ENCODE peak calls at places on chromosomes 5 and 9, in four cellular contexts. S is fibroblast of lung, P is HFF-Myc, I is LNCaP clone FGC. O is an unnamed sample.

GRCh38 chr5:74866653-74867162 is 521 bp upstream of the FAM169A start:
- DNase-seq in S (no peak), P (no peak), I (no peak), O (no peak)

GRCh38 chr5:37703841-37704241 is 136.0 kb downstream of the GDNF start:
- DNase-seq in S (peak), I (no peak), P (no peak), O (no peak)

GRCh38 chr9:127136081-127136879 is 13.8 kb upstream of the ANGPTL2 start:
- DNase-seq in S (no peak), P (no peak), I (no peak), O (no peak)

GRCh38 chr9:127899200-127899943 is at the start of gene ST6GALNAC6:
- DNase-seq in S (peak), I (no peak), P (no peak), O (no peak)

GRCh38 chr5:160923927-160924705 is 72.1 kb upstream of the ATP10B start:
- DNase-seq in P (no peak), S (no peak), I (peak), O (no peak)

GRCh38 chr5:32600057-32600622 is 14.8 kb downstream of the SUB1 start:
- DNase-seq in S (peak), I (no peak), P (peak), O (peak)

GRCh38 chr5:134053840-134054338 is 49.1 kb upstream of the VDAC1 start:
- DNase-seq in I (no peak), S (no peak), P (no peak), O (no peak)

GRCh38 chr9:98627291-98627690 is 81.4 kb downstream of the GABBR2 start:
- DNase-seq in P (no peak), S (peak), I (no peak), O (no peak)

GRCh38 chr9:134644715-134645606 is 3.4 kb downstream of the COL5A1 start:
- DNase-seq in I (peak), P (peak), S (peak), O (peak)

GRCh38 chr9:32866292-32866691 is 83.0 kb downstream of the TMEM215 start:
- DNase-seq in P (no peak), S (no peak), I (no peak), O (no peak)

GRCh38 chr9:89468271-89468960 is 29.5 kb downstream of the SEMA4D start:
- DNase-seq in S (no peak), I (no peak), P (no peak), O (no peak)

GRCh38 chr5:43190755-43191603 is 1.0 kb upstream of the NIM1K start:
- DNase-seq in S (peak), P (no peak), I (no peak), O (no peak)

GRCh38 chr5:82784521-82784920 is 292.7 kb downstream of the TMEM167A start:
- DNase-seq in P (no peak), S (no peak), I (no peak), O (no peak)

GRCh38 chr5:42691413-42691861 is 65.2 kb upstream of the CCDC152 start:
- DNase-seq in S (peak), I (peak), P (no peak), O (no peak)

GRCh38 chr5:1493413-1493812 is 30.3 kb downstream of the LPCAT1 start:
- DNase-seq in P (no peak), I (no peak), S (no peak), O (no peak)

GRCh38 chr5:67192719-67193464 is 3.7 kb downstream of the CD180 start:
- DNase-seq in I (no peak), S (peak), P (no peak), O (no peak)

GRCh38 chr5:63686938-63687337 is 275.3 kb downstream of the HTR1A start:
- DNase-seq in I (peak), S (no peak), P (no peak), O (no peak)

GRCh38 chr5:151676719-151677118 is 10.0 kb downstream of the SPARC start:
- DNase-seq in P (no peak), I (peak), S (peak), O (no peak)

GRCh38 chr5:89869346-89869745 is 540.2 kb downstream of the CETN3 start:
- DNase-seq in S (no peak), I (no peak), P (no peak), O (no peak)

GRCh38 chr5:74326571-74327338 is 313.8 kb downstream of the ENC1 start:
- DNase-seq in I (no peak), S (peak), P (peak), O (peak)

GRCh38 chr9:99918134-99918533 is 11.7 kb downstream of the STX17 start:
- DNase-seq in P (no peak), I (no peak), S (no peak), O (no peak)

DNA sequence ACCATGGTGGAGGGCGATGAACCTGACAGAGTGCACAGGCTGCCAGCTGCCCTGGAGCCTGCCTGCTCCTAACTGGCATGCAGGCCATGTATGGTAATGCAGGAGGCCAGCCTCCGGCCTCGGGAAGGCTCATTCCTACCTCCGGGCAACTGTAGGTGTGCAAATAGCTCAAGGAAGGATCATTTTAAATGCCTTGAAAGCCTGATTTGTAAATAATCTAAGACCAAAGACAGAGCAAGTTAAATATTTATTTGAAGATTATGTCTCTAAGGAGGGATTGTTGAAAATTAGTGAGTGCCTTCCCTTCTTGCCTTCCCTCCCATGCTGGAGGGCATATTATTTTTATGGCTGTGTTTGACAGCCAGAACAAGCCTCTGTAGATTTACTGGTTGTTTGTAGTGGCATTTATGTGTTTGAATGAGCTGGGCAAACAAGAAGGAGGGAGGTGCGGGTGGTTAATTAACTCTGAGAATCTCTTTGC is 285.7 kb upstream of the TUT7 start:
- DNase-seq in I (peak), S (no peak), P (no peak), O (no peak)
- TF ChIP-seq CTCF in I (no peak), S (no peak), P (no peak), O (no peak)

GRCh38 chr9:95265960-95266359 is 51.5 kb downstream of the FANCC start:
- DNase-seq in P (no peak), I (no peak), S (no peak), O (no peak)
- TF ChIP-seq CTCF in P (no peak), I (no peak), S (no peak), O (no peak)

DNA sequence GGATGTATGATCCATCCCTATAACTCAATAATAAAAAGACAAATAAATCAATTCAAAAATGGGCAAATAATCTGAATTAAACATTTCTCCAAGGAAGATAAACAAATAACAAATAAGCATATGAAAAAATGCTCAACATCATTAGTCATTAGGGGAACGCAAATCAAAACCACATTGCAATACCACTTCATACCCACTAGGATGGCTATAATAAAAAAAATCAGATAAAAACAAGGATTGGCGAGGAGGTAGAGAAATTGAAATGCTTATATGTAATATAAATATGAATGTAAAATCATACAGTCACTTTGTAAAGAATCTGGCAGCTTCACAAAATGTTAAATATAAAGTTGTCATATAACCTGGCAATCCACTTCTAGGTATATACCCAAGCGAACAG is 52.3 kb upstream of the TBCA start:
- DNase-seq in I (no peak), P (no peak), S (no peak), O (no peak)
- TF ChIP-seq CTCF in I (no peak), P (no peak), S (no peak), O (no peak)

GRCh38 chr5:139870677-139871076 is 75.1 kb downstream of the PSD2 start:
- DNase-seq in P (no peak), S (no peak), I (no peak), O (no peak)
- TF ChIP-seq CTCF in P (no peak), S (no peak), I (no peak), O (no peak)

DNA sequence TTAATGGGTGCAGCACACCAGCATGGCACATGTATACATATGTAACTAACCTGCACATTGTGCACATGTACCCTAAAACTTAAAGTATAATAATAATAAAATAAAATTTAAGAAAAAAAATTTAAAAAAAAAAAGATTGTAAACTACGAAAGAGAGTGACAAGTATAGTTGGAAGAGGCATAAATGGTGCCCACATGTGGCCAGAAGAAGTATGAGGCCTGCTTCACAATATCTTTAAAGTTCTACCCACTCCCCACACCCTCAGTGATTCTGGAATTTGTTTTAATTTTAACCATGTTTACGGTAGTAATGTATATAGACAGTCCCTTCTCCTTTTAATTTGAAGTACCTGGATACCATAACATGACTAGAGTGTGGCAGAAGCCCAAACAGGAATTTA is 172.7 kb downstream of the CHSY3 start:
- DNase-seq in S (no peak), P (no peak), I (no peak), O (no peak)
- TF ChIP-seq CTCF in S (no peak), P (no peak), I (peak), O (peak)

GRCh38 chr9:96453625-96454024 is 3.7 kb downstream of the HABP4 start:
- DNase-seq in I (peak), P (no peak), S (peak), O (no peak)
- TF ChIP-seq CTCF in I (peak), P (peak), S (peak), O (peak)

DNA sequence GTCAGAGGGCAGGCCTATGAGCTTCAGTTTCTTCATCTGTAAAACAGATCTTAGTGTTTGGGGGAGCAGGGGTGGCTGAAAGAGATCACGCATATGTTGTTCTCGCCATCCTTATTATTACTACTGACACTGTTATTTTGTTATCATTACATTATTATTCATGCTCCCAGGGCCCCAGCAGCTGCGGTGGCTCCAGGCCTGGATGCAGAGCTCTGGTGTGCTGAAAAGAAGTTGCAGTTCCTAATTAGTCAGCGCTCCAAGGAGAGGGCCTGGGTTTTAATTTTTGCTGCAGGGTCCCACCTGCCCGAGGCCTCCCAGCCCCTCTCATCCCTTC is 19.5 kb downstream of the CXXC5 start:
- DNase-seq in S (peak), I (no peak), P (no peak), O (no peak)
- TF ChIP-seq CTCF in S (no peak), I (no peak), P (no peak), O (no peak)